ENCODE peak calls at places on chromosome 5, in six cellular contexts. F is OCI-LY7; N is GM23248; G is keratinocyte; K is breast epithelium; H is CD4-positive, alpha-beta memory T cell. T is an unnamed sample.
A peak's percentile ranks its signal among the peaks of the same experiment; 100 is the strongest.

GRCh38 chr5:158812381-158812780 is 287.3 kb downstream of the EBF1 start:
- DNase-seq in H (peak; percentile 34), F (peak; percentile 99), G (no peak), N (no peak), K (no peak), T (no peak)

GRCh38 chr5:115946655-115947054 is 15.6 kb upstream of the LVRN start:
- DNase-seq in K (no peak), H (no peak), G (no peak), F (no peak), N (peak; percentile 84), T (no peak)

GRCh38 chr5:72141440-72142271 is 34.4 kb downstream of the MAP1B start:
- DNase-seq in H (no peak), N (peak; percentile 91), K (no peak), F (no peak), G (no peak), T (no peak)

GRCh38 chr5:5340206-5340729 is 82.2 kb upstream of the ICE1 start:
- DNase-seq in H (no peak), K (no peak), F (no peak), G (no peak), N (peak; percentile 97), T (peak; percentile 84)

GRCh38 chr5:97553829-97554452 is 370.9 kb upstream of the RIOK2 start:
- DNase-seq in F (no peak), K (no peak), H (no peak), N (no peak), G (no peak), T (no peak)

GRCh38 chr5:43643327-43643726 is 40.3 kb downstream of the NNT start:
- DNase-seq in G (no peak), F (no peak), H (no peak), K (no peak), N (no peak), T (no peak)

GRCh38 chr5:156971415-156971814 is 8.4 kb upstream of the TIMD4 start:
- DNase-seq in F (no peak), K (no peak), G (no peak), N (no peak), H (no peak), T (no peak)

GRCh38 chr5:179138568-179138925 is 78.4 kb downstream of the ZNF354C start:
- DNase-seq in F (no peak), G (no peak), H (no peak), K (no peak), N (no peak), T (no peak)

GRCh38 chr5:154971501-154971900 is 30.6 kb downstream of the MRPL22 start:
- DNase-seq in H (no peak), N (peak; percentile 62), K (no peak), G (no peak), F (no peak), T (no peak)

DNA sequence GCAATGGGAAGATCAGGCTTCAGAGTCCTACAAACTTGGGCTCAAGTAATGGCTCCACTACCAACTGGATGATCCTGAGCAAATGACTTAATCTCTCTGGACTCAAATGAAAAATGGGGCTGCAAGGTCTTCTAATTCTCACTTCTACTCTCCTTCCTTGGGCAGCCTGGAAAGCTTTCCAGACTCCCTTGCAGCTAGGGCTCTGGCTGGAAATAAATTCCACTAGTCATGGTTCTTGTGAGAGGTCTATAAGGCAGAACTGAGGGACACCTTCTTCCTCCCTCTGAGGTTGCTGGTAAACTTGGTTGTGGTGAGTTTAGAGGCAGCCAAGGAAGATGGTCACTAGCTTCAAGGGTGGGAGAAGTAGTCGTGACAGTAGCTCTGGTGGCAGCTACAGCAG is 18.6 kb downstream of the DCANP1 start:
- DNase-seq in H (no peak), K (no peak), F (no peak), G (no peak), N (no peak), T (no peak)
- H3K4me3 ChIP-seq in H (no peak overlapping the region), K (no peak overlapping the region), F (no peak overlapping the region), G (no peak overlapping the region), N (no peak overlapping the region), T (no peak overlapping the region)

GRCh38 chr5:32587067-32587551 is 1.8 kb downstream of the SUB1 start:
- DNase-seq in K (no peak), H (no peak), F (no peak), N (no peak), G (no peak), T (no peak)
- H3K27ac ChIP-seq in K (no peak overlapping the region), H (peak overlapping the region; percentile 97), F (no peak overlapping the region), N (no peak overlapping the region), G (no peak overlapping the region), T (peak overlapping the region; percentile 99)

GRCh38 chr5:18216729-18217128 is 582.5 kb downstream of the TAF11L14 start:
- DNase-seq in K (no peak), G (no peak), F (no peak), N (no peak), H (no peak), T (no peak)
- H3K9me3 ChIP-seq in K (no peaks in the 10 kb centered on the region), G (no peaks in the 10 kb centered on the region), F (no peaks in the 10 kb centered on the region), N (no peaks in the 10 kb centered on the region), H (no peaks in the 10 kb centered on the region), T (no peaks in the 10 kb centered on the region)

GRCh38 chr5:59001716-59002115 is 418.8 kb downstream of the RAB3C start:
- DNase-seq in N (no peak), K (no peak), H (no peak), F (no peak), G (no peak), T (no peak)

GRCh38 chr5:59001154-59001553 is 418.3 kb downstream of the RAB3C start:
- DNase-seq in K (no peak), F (no peak), G (no peak), H (no peak), N (no peak), T (no peak)

GRCh38 chr5:58999804-59000595 is 417.1 kb downstream of the RAB3C start:
- DNase-seq in K (no peak), F (no peak), N (no peak), G (no peak), H (no peak), T (no peak)

GRCh38 chr5:59002162-59002825 is 419.4 kb downstream of the RAB3C start:
- DNase-seq in N (no peak), H (no peak), G (no peak), F (no peak), K (no peak), T (no peak)

GRCh38 chr5:58998539-58998938 is 415.7 kb downstream of the RAB3C start:
- DNase-seq in K (no peak), N (no peak), G (no peak), F (no peak), H (no peak), T (no peak)
- H3K4me3 ChIP-seq in K (no peak overlapping the region), N (no peak overlapping the region), G (no peak overlapping the region), F (no peak overlapping the region), H (no peak overlapping the region), T (no peak overlapping the region)

DNA sequence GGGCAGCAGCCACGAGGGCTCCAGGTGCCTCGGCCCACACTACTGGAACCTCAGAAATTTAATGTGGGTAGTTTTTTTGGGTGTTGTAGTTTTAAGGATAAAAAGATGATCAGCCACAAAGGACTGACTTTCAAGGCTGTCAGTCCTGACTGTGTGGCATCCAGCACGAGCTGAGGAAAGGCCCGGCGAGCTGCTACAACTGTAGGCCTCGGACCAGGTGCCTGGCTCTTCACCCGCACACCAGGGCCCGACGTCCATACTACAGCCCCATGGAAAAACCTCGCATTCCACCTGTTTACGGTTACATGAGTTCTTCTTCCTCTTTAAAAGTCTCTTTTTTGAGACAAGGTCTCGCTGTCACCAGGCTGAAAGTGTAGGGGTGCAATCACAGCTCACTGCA is 2.6 kb downstream of the CLPTM1L start:
- DNase-seq in N (no peak), K (no peak), F (no peak), G (no peak), H (no peak), T (no peak)
- H3K27ac ChIP-seq in N (no peak overlapping the region), K (no peak overlapping the region), F (peak overlapping the region; percentile 94), G (no peak overlapping the region), H (no peak overlapping the region), T (no peak overlapping the region)